ENCODE peak calls at places on chromosomes 1 and 21, in ten cellular contexts. O is fibroblast of lung; K is Calu3; D is nephron progenitor cell; Z is CD8-positive, alpha-beta memory T cell; A is hypothalamus; P is SJSA1; T is hippocampal formation; G is activated CD4-positive, alpha-beta T cell treated with anti-CD3 and anti-CD28 coated beads for 48 hours; V is stimulated activated CD4-positive, alpha-beta T cell treated with anti-CD3 and anti-CD28 coated beads, TNF-alpha, amount 100 ng/mL, for 48 hours. I is an unnamed sample.

GRCh38 chr1:155978325-155978972 is at the start of gene ARHGEF2:
- DNase-seq in G (peak; percentile 88), K (peak; percentile 78), V (peak; percentile 80), T (peak; percentile 70), Z (peak; percentile 72), O (peak; percentile 76), A (peak; percentile 55), P (peak; percentile 65), D (peak; percentile 79), I (peak; percentile 72)

GRCh38 chr21:27275294-27275927 is 308.5 kb upstream of the ADAMTS5 start:
- DNase-seq in P (peak; percentile 35), K (no peak), A (no peak), G (no peak), D (no peak), V (no peak), T (no peak), O (peak; percentile 76), Z (no peak), I (no peak)

GRCh38 chr1:86991549-86992186 is 77.2 kb downstream of the HS2ST1 start:
- DNase-seq in T (no peak), A (no peak), K (no peak), Z (no peak), P (no peak), V (no peak), G (no peak), O (no peak), D (no peak), I (no peak)

GRCh38 chr1:77514871-77515776 is 167.3 kb downstream of the ZZZ3 start:
- DNase-seq in V (no peak), G (no peak), P (peak; percentile 78), O (peak; percentile 71), Z (no peak), D (peak; percentile 26), T (peak; percentile 59), K (no peak), A (peak; percentile 19), I (no peak)

GRCh38 chr1:214377886-214378285 is 96.9 kb downstream of the SMYD2 start:
- DNase-seq in A (no peak), V (no peak), O (peak; percentile 94), Z (no peak), G (no peak), K (no peak), P (peak; percentile 92), D (no peak), T (no peak), I (no peak)

GRCh38 chr1:2555634-2556276 is 416 bp upstream of the TNFRSF14 start:
- DNase-seq in G (peak; percentile 89), A (peak; percentile 40), D (no peak), P (no peak), Z (peak; percentile 67), T (peak; percentile 51), O (no peak), K (peak; percentile 28), V (peak; percentile 82), I (peak; percentile 93)

GRCh38 chr1:212157252-212157651 is 121.7 kb downstream of the DTL start:
- DNase-seq in A (no peak), T (no peak), P (no peak), V (no peak), Z (no peak), K (no peak), G (no peak), O (no peak), D (no peak), I (no peak)

GRCh38 chr1:93155335-93155734 is 24.9 kb downstream of the TMED5 start:
- DNase-seq in G (no peak), P (no peak), O (peak; percentile 7), V (no peak), T (no peak), K (no peak), A (no peak), Z (no peak), D (no peak), I (no peak)

GRCh38 chr21:35643176-35643575 is 417.1 kb downstream of the SETD4 start:
- DNase-seq in Z (no peak), K (no peak), D (no peak), G (no peak), V (no peak), P (no peak), A (no peak), T (no peak), O (peak; percentile 54), I (no peak)

GRCh38 chr1:215114154-215114933 is 31.8 kb downstream of the KCNK2 start:
- DNase-seq in P (no peak), A (no peak), T (no peak), V (no peak), O (peak; percentile 88), G (no peak), D (no peak), Z (no peak), K (peak; percentile 75), I (peak; percentile 39)

GRCh38 chr1:218683224-218683623 is 338.1 kb downstream of the TGFB2 start:
- DNase-seq in K (no peak), P (no peak), T (no peak), D (no peak), O (no peak), V (no peak), Z (no peak), A (no peak), G (no peak), I (no peak)

GRCh38 chr1:204842892-204843291 is 27.8 kb upstream of the NFASC start:
- DNase-seq in O (peak; percentile 65), V (no peak), G (no peak), T (peak; percentile 62), A (no peak), Z (no peak), D (no peak), K (no peak), P (no peak), I (no peak)

GRCh38 chr1:197327776-197328364 is 59.8 kb downstream of the CRB1 start:
- DNase-seq in Z (no peak), D (no peak), G (no peak), O (peak; percentile 9), P (peak; percentile 39), K (no peak), T (no peak), V (no peak), A (no peak), I (no peak)

GRCh38 chr1:17356387-17356992 is 15.5 kb upstream of the PADI6 start:
- DNase-seq in G (peak; percentile 34), T (no peak), D (no peak), K (no peak), V (no peak), Z (no peak), P (no peak), A (no peak), O (no peak), I (no peak)

GRCh38 chr1:107379826-107380225 is 239.0 kb downstream of the NTNG1 start:
- DNase-seq in D (no peak), V (no peak), A (no peak), Z (no peak), P (no peak), T (no peak), G (no peak), K (no peak), O (no peak), I (no peak)

GRCh38 chr1:960371-961131 is at the start of gene KLHL17:
- DNase-seq in V (peak; percentile 85), P (peak; percentile 24), K (peak; percentile 79), Z (peak; percentile 65), O (peak; percentile 62), A (peak; percentile 18), T (peak; percentile 48), G (peak; percentile 90), D (peak; percentile 82), I (peak; percentile 67)

I was measured in mucosa of gallbladder.